ENCODE peak calls at places on chromosomes 11 and 22, in four cellular contexts. K is activated CD8-positive, alpha-beta T cell treated with anti-CD3 and anti-CD28 coated beads for 36 hours; U is lung; L is uterus. N is an unnamed sample.
A peak's percentile ranks its signal among the peaks of the same experiment; 100 is the strongest.

GRCh38 chr11:64271339-64272132 is 12.9 kb downstream of the BAD start:
- DNase-seq in K (peak; percentile 91), L (peak; percentile 97), U (peak; percentile 90), N (peak; percentile 80)

GRCh38 chr22:47218671-47219070 is 456.2 kb downstream of the TBC1D22A start:
- DNase-seq in K (no peak), L (no peak), U (peak; percentile 24), N (no peak)

GRCh38 chr11:123006860-123007542 is 25.4 kb upstream of the BSX start:
- DNase-seq in U (no peak), K (no peak), L (no peak), N (no peak)

GRCh38 chr11:74327076-74327475 is 15.6 kb upstream of the P4HA3 start:
- DNase-seq in K (no peak), U (no peak), L (no peak), N (no peak)

GRCh38 chr22:28925916-28926315 is 42.5 kb downstream of the ZNRF3 start:
- DNase-seq in K (no peak), L (no peak), U (no peak), N (no peak)

GRCh38 chr11:15106201-15106965 is 8.3 kb upstream of the INSC start:
- DNase-seq in K (no peak), U (no peak), L (no peak), N (no peak)

GRCh38 chr11:80388133-80388532 is 947.3 kb upstream of the TENM4 start:
- DNase-seq in L (no peak), U (no peak), K (no peak), N (no peak)

GRCh38 chr22:45997077-45997774 is 20.3 kb upstream of the WNT7B start:
- DNase-seq in K (peak; percentile 45), U (peak; percentile 77), L (peak; percentile 88), N (no peak)

GRCh38 chr11:88174627-88175003 is 628 bp downstream of the RAB38 start:
- DNase-seq in U (peak; percentile 67), K (peak; percentile 76), L (peak; percentile 60), N (peak; percentile 38)

GRCh38 chr11:17494019-17494418 is 17.4 kb upstream of the ABCC8 start:
- DNase-seq in U (no peak), K (no peak), L (no peak), N (no peak)

GRCh38 chr11:15821471-15821870 is 534.9 kb downstream of the SOX6 start:
- DNase-seq in U (no peak), L (no peak), K (no peak), N (no peak)

GRCh38 chr22:42959472-42960145 is 55.3 kb downstream of the PACSIN2 start:
- DNase-seq in K (no peak), L (peak; percentile 62), U (peak; percentile 74), N (no peak)

GRCh38 chr11:130980463-130980862 is 64.2 kb upstream of the SNX19 start:
- DNase-seq in K (no peak), U (no peak), L (no peak), N (no peak)

GRCh38 chr11:130979386-130979972 is 63.2 kb upstream of the SNX19 start:
- DNase-seq in L (no peak), K (no peak), U (no peak), N (no peak)
- TF ChIP-seq CTCF in L (no peak), K (no peak), U (no peak), N (peak; percentile 24)

GRCh38 chr11:97454988-97455387 is 1065.2 kb downstream of the JRKL start:
- DNase-seq in U (no peak), L (no peak), K (no peak), N (no peak)
- TF ChIP-seq CTCF in U (no peak), L (no peak), K (no peak), N (no peak)

GRCh38 chr22:37634505-37635002 is 4.9 kb upstream of the SH3BP1 start:
- DNase-seq in L (no peak), U (no peak), K (peak; percentile 32), N (no peak)
- TF ChIP-seq CTCF in L (peak; percentile 13), U (no peak), K (peak; percentile 41), N (no peak)

GRCh38 chr22:31870890-31871289 is 73.4 kb upstream of the YWHAH start:
- DNase-seq in U (no peak), L (no peak), K (no peak), N (no peak)
- TF ChIP-seq CTCF in U (no peak), L (no peak), K (no peak), N (no peak)

GRCh38 chr11:62709262-62710000 is 2.0 kb downstream of the GNG3 start:
- DNase-seq in L (peak; percentile 99), U (peak; percentile 98), K (peak; percentile 99), N (peak; percentile 93)
- TF ChIP-seq CTCF in L (no peak), U (peak; percentile 3), K (no peak), N (peak; percentile 9)